ENCODE peak calls at places on chromosomes 16 and 17, in seven cellular contexts. C, F, O, L, S, J and B are unnamed samples.

GRCh38 chr16:71537643-71538042 is 11.4 kb downstream of the CHST4 start:
- DNase-seq in O (no peak), L (no peak), J (no peak), F (peak; percentile 58), S (peak; percentile 67), C (peak; percentile 83), B (no peak)

GRCh38 chr17:72189781-72190593 is 69.2 kb downstream of the SOX9 start:
- DNase-seq in J (no peak), C (peak; percentile 98), F (no peak), S (no peak), L (no peak), O (no peak), B (no peak)

GRCh38 chr16:84756830-84757229 is 57.0 kb downstream of the USP10 start:
- DNase-seq in O (no peak), J (no peak), L (no peak), S (no peak), C (no peak), F (no peak), B (no peak)

GRCh38 chr17:20935740-20936139 is 107.1 kb downstream of the USP22 start:
- DNase-seq in J (no peak), F (no peak), L (no peak), C (no peak), S (no peak), O (no peak), B (no peak)

GRCh38 chr17:78173025-78173715 is 4.8 kb downstream of the SYNGR2 start:
- DNase-seq in S (no peak), C (no peak), F (no peak), J (no peak), L (no peak), O (no peak), B (no peak)

GRCh38 chr17:63286254-63286653 is 159.9 kb downstream of the CYB561 start:
- DNase-seq in O (no peak), L (no peak), F (no peak), S (no peak), C (no peak), J (no peak), B (no peak)

GRCh38 chr17:80005360-80006338 is 30.0 kb downstream of the TBC1D16 start:
- DNase-seq in J (peak; percentile 42), L (peak; percentile 86), C (peak; percentile 79), O (peak; percentile 53), F (peak; percentile 55), S (peak; percentile 72), B (no peak)

GRCh38 chr16:47424846-47425245 is 36.0 kb downstream of the ITFG1 start:
- DNase-seq in C (no peak), F (no peak), O (no peak), L (no peak), S (no peak), J (no peak), B (no peak)

GRCh38 chr17:63911657-63912100 is 621 bp upstream of the CSHL1 start:
- DNase-seq in S (peak; percentile 62), L (no peak), F (peak; percentile 79), C (peak; percentile 86), O (no peak), J (peak; percentile 38), B (peak; percentile 60)

GRCh38 chr17:79838541-79839274 is 532 bp downstream of the CBX4 start:
- DNase-seq in C (peak; percentile 80), O (peak; percentile 52), F (no peak), S (peak; percentile 80), J (no peak), L (peak; percentile 79), B (no peak)

GRCh38 chr17:70106551-70106950 is 31.5 kb downstream of the KCNJ16 start:
- DNase-seq in C (no peak), L (no peak), J (no peak), S (no peak), O (no peak), F (no peak), B (no peak)

GRCh38 chr16:11101695-11102522 is 154.1 kb downstream of the SOCS1 start:
- DNase-seq in O (no peak), F (no peak), S (no peak), L (no peak), J (no peak), C (no peak), B (no peak)

GRCh38 chr17:61132524-61133025 is 267.1 kb upstream of the TBX2 start:
- DNase-seq in L (no peak), C (no peak), S (no peak), J (no peak), F (no peak), O (no peak), B (no peak)

GRCh38 chr16:72467157-72467759 is 295.3 kb upstream of the PMFBP1 start:
- DNase-seq in F (peak; percentile 21), O (no peak), S (peak; percentile 46), C (peak; percentile 74), J (no peak), L (no peak), B (no peak)

GRCh38 chr17:38981640-38982039 is 14.4 kb upstream of the FBXO47 start:
- DNase-seq in L (no peak), J (no peak), S (no peak), F (no peak), C (no peak), O (no peak), B (no peak)

GRCh38 chr17:53749178-53749577 is 73.5 kb upstream of the KIF2B start:
- DNase-seq in C (no peak), L (no peak), F (no peak), O (no peak), S (no peak), J (no peak), B (no peak)

GRCh38 chr16:8924214-8924613 is 39.5 kb downstream of the USP7 start:
- DNase-seq in F (no peak), O (peak; percentile 69), C (no peak), L (no peak), S (no peak), J (no peak), B (no peak)

GRCh38 chr17:16488572-16488997 is 3.4 kb downstream of the LRRC75A start:
- DNase-seq in C (no peak), S (peak; percentile 18), J (no peak), O (no peak), F (peak; percentile 67), L (no peak), B (no peak)

GRCh38 chr16:88477631-88478030 is 24.6 kb downstream of the ZFPM1 start:
- DNase-seq in F (no peak), S (no peak), O (no peak), J (no peak), C (no peak), L (no peak), B (no peak)

GRCh38 chr16:71709231-71709781 is 15.2 kb downstream of the PHLPP2 start:
- DNase-seq in O (no peak), C (no peak), F (no peak), J (no peak), S (no peak), L (no peak), B (no peak)

GRCh38 chr17:29042679-29043538 is at the start of gene PIPOX:
- DNase-seq in F (no peak), O (no peak), J (no peak), C (peak; percentile 62), S (peak; percentile 54), L (no peak), B (no peak)

GRCh38 chr17:78368348-78368747 is 8.5 kb upstream of the SOCS3 start:
- DNase-seq in O (no peak), J (no peak), F (no peak), S (no peak), L (no peak), C (no peak), B (no peak)

GRCh38 chr17:68961204-68961893 is 6.2 kb upstream of the ABCA8 start:
- DNase-seq in S (no peak), J (no peak), F (no peak), C (peak; percentile 35), O (peak; percentile 54), L (no peak), B (peak; percentile 17)

GRCh38 chr17:29151567-29151966 is 28.6 kb downstream of the MYO18A start:
- DNase-seq in S (no peak), L (no peak), O (no peak), J (no peak), C (no peak), F (no peak), B (no peak)

GRCh38 chr16:20870122-20870521 is 30.0 kb downstream of the DCUN1D3 start:
- DNase-seq in J (no peak), L (no peak), O (no peak), C (no peak), S (no peak), F (no peak), B (no peak)
- H3K4me1 ChIP-seq in J (peaks cover 23% of the 10 kb centered on the region), L (peaks cover 37% of the 10 kb centered on the region), O (peaks cover 82% of the 10 kb centered on the region), C (peaks cover 14% of the 10 kb centered on the region), S (peaks cover 18% of the 10 kb centered on the region), F (peaks cover 37% of the 10 kb centered on the region), B (peaks cover 79% of the 10 kb centered on the region)

GRCh38 chr16:369275-369865 is 968 bp downstream of the MRPL28 start:
- DNase-seq in J (no peak), L (peak; percentile 78), F (no peak), S (no peak), O (no peak), C (no peak), B (no peak)
- H3K4me3 ChIP-seq in J (no peak overlapping the region), L (no peak overlapping the region), F (peak overlapping the region; percentile 54), S (peak overlapping the region; percentile 51), O (peak overlapping the region; percentile 45), C (peak overlapping the region; percentile 53), B (no peak overlapping the region)

GRCh38 chr16:49816782-49817370 is 39.0 kb downstream of the ZNF423 start:
- DNase-seq in C (no peak), S (no peak), F (no peak), L (no peak), J (no peak), O (no peak), B (no peak)

GRCh38 chr16:49822649-49823370 is 33.1 kb downstream of the ZNF423 start:
- DNase-seq in F (no peak), J (no peak), O (no peak), S (no peak), C (no peak), L (peak; percentile 11), B (no peak)

GRCh38 chr16:49821156-49821555 is 34.8 kb downstream of the ZNF423 start:
- DNase-seq in S (no peak), F (no peak), C (no peak), J (no peak), O (no peak), L (no peak), B (no peak)

GRCh38 chr16:49821614-49822282 is 34.2 kb downstream of the ZNF423 start:
- DNase-seq in S (no peak), F (no peak), C (no peak), O (no peak), L (peak; percentile 31), J (no peak), B (no peak)

GRCh38 chr16:49817754-49818507 is 38.0 kb downstream of the ZNF423 start:
- DNase-seq in L (no peak), S (no peak), F (no peak), J (no peak), C (no peak), O (no peak), B (no peak)
- H3K4me1 ChIP-seq in L (no peaks in the 10 kb centered on the region), S (no peaks in the 10 kb centered on the region), F (peaks cover 28% of the 10 kb centered on the region), J (no peaks in the 10 kb centered on the region), C (no peaks in the 10 kb centered on the region), O (peaks cover 16% of the 10 kb centered on the region), B (no peaks in the 10 kb centered on the region)

DNA sequence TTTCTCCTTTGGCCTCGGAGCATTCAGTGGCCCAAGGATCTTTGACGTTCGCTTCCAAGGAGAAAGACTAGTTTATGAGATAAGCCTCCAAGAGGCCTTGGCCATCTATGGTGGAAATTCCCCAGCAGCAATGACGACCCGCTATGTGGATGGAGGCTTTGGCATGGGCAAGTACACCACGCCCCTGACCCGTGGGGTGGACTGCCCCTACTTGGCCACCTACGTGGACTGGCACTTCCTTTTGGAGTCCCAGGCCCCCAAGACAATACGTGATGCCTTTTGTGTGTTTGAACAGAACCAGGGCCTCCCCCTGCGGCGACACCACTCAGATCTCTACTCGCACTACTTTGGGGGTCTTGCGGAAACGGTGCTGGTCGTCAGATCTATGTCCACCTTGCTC is 1.4 kb downstream of the AOC3 start:
- DNase-seq in O (no peak), C (no peak), L (no peak), J (no peak), S (no peak), F (no peak), B (no peak)
- H3K4me3 ChIP-seq in O (peak overlapping the region; percentile 56), C (no peak overlapping the region), L (no peak overlapping the region), J (no peak overlapping the region), S (no peak overlapping the region), F (peak overlapping the region; percentile 5), B (peak overlapping the region; percentile 43)